ENCODE peak calls at places on chromosome 2, in eight cellular contexts. Q is GM13977, R is K562, Y is mammary epithelial cell, X is PC-9, J is GM06990, B is left ventricle myocardium inferior, S is brain microvascular endothelial cell. P is an unnamed sample.

GRCh38 chr2:46615555-46616487 is 136.5 kb downstream of the TMEM247 start:
- DNase-seq in Y (no peak), X (peak), Q (peak), S (no peak), R (no peak), J (peak), B (no peak), P (peak)

GRCh38 chr2:55176094-55176415 is 56.0 kb downstream of the CLHC1 start:
- DNase-seq in S (no peak), R (no peak), X (no peak), B (no peak), Y (no peak), Q (no peak), J (no peak), P (no peak)

GRCh38 chr2:233844064-233844807 is 10.1 kb downstream of the HJURP start:
- DNase-seq in Q (no peak), S (no peak), X (no peak), R (no peak), B (no peak), J (no peak), Y (no peak), P (no peak)

GRCh38 chr2:118013221-118013723 is 598 bp downstream of the CCDC93 start:
- DNase-seq in Q (peak), J (peak), Y (peak), R (peak), X (no peak), B (peak), S (no peak), P (peak)

GRCh38 chr2:102356381-102356712 is 751 bp downstream of the IL18R1 start:
- DNase-seq in S (no peak), R (no peak), Y (no peak), Q (no peak), X (no peak), B (no peak), J (no peak), P (no peak)

GRCh38 chr2:25586726-25587144 is 86.6 kb downstream of the DTNB start:
- DNase-seq in J (peak), Q (peak), S (no peak), Y (no peak), X (no peak), B (no peak), R (no peak), P (peak)

GRCh38 chr2:38274286-38275276 is 102.5 kb downstream of the ATL2 start:
- DNase-seq in Y (peak), X (peak), R (peak), S (peak), J (peak), B (no peak), Q (peak), P (peak)

GRCh38 chr2:20196053-20196880 is 28.7 kb downstream of the SDC1 start:
- DNase-seq in R (no peak), Q (no peak), S (no peak), J (no peak), X (no peak), B (no peak), Y (no peak), P (no peak)

GRCh38 chr2:32235315-32235714 is 29.4 kb downstream of the NLRC4 start:
- DNase-seq in Q (no peak), B (no peak), Y (peak), R (no peak), X (no peak), J (no peak), S (peak), P (peak)

GRCh38 chr2:170235860-170236638 is 58.1 kb downstream of the MYO3B start:
- DNase-seq in R (peak), Q (peak), X (peak), J (no peak), S (peak), Y (peak), B (no peak), P (peak)

GRCh38 chr2:60818272-60818671 is 62.2 kb downstream of the PAPOLG start:
- DNase-seq in R (peak), S (no peak), Y (no peak), J (no peak), B (no peak), Q (no peak), X (no peak), P (peak)
- TF ChIP-seq CTCF in R (peak), S (peak), Y (peak), J (peak), B (no peak), Q (peak), X (peak), P (no peak)

GRCh38 chr2:175437167-175437566 is 255.7 kb upstream of the ATP5MC3 start:
- DNase-seq in Y (no peak), R (no peak), Q (no peak), B (no peak), S (no peak), J (no peak), X (no peak), P (no peak)

GRCh38 chr2:175435012-175435411 is 253.5 kb upstream of the ATP5MC3 start:
- DNase-seq in Y (no peak), R (no peak), B (no peak), S (no peak), Q (no peak), J (no peak), X (no peak), P (peak)

GRCh38 chr2:175436076-175436475 is 254.6 kb upstream of the ATP5MC3 start:
- DNase-seq in Y (peak), Q (no peak), J (no peak), B (no peak), S (no peak), X (no peak), R (no peak), P (peak)

GRCh38 chr2:175441361-175441760 is 259.9 kb upstream of the ATP5MC3 start:
- DNase-seq in B (no peak), S (no peak), Q (no peak), J (no peak), R (no peak), Y (no peak), X (no peak), P (no peak)

DNA sequence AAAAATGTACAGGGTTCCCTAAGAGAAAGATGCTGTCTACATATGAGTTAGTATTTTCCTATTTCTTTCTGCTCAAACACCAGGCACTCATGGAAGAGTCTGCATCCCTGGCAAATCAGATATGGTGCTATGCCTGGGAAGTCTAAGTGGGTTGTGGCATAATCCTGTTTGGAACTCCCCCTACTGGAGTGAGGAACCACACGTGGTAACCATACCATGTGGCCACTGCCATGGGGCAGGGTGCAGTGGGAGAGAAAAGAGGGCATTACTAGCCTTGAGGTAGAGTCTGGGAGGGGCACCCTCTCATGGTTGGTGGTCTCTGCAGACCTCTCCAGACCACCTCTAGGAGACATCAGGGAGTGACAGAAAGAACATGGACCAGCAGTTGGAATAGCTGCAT is 257.9 kb upstream of the ATP5MC3 start:
- DNase-seq in Y (no peak), X (no peak), R (no peak), S (no peak), J (no peak), B (no peak), Q (no peak), P (no peak)
- TF ChIP-seq CTCF in Y (no peak), X (no peak), R (peak), S (no peak), J (no peak), B (no peak), Q (no peak), P (no peak)

GRCh38 chr2:166417669-166418068 is 41.9 kb upstream of the SCN9A start:
- DNase-seq in Y (peak), X (no peak), J (no peak), B (no peak), R (no peak), Q (no peak), S (peak), P (peak)
- TF ChIP-seq CTCF in Y (no peak), X (no peak), J (peak), B (peak), R (peak), Q (peak), S (peak), P (no peak)

DNA sequence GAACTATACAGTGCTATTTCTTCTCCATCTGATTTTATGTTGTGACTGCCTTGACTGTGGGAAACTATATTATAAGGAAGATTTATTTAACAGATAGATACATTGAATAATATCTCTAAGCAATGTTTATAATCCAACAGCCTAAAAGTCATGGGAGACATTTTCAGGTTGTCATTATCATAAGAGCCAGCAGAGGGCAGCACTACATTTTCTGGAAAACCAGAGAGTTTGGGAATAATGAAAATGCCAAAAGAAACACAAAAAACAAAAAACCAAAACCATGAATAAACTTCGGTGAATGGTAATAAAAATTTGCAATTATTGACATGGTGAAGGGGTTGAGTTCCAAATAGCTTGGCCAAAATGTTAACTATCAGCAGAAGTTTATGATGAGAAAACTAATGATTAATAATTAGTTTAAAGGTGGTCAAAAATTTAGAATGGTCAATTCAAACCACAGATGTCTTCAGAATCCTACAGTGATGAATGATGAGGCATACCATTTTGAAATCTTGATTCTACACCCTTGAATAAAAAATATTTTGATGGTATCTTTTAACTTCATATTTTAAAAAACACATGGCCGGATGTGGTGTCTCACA is 4.7 kb downstream of the EEF1B2 start:
- DNase-seq in S (peak), B (no peak), Q (no peak), Y (no peak), R (no peak), J (no peak), X (no peak), P (peak)
- TF ChIP-seq CTCF in S (peak), B (peak), Q (peak), Y (peak), R (peak), J (peak), X (peak), P (peak)